ENCODE peak calls at places on chromosomes 5 and 9, in eight cellular contexts. One of them, this sample, is unnamed.

GRCh38 chr9:94490465-94490864 is 64.4 kb upstream of the PCAT7 start:
- DNase-seq in LHCN-M2: no peak
- DNase-seq in substantia nigra: no peak
- DNase-seq in stimulated activated CD4-positive, alpha-beta T cell treated with anti-CD3 and anti-CD28 coated beads, Interleukin-2, amount 100 ng/mL, for 4 hours: no peak
- DNase-seq in NCI-H1105: no peak
- DNase-seq in stimulated activated CD8-positive, alpha-beta memory T cell treated with anti-CD3 and anti-CD28 coated beads, Interleukin-15, amount 100 ng/mL, for 4 hours: no peak
- DNase-seq in C1 segment of cervical spinal cord: no peak
- DNase-seq in GM12865: no peak
- DNase-seq in this sample: no peak

GRCh38 chr5:1343931-1344901 is 683 bp downstream of the CLPTM1L start:
- DNase-seq in LHCN-M2: peak
- DNase-seq in substantia nigra: no peak
- DNase-seq in stimulated activated CD4-positive, alpha-beta T cell treated with anti-CD3 and anti-CD28 coated beads, Interleukin-2, amount 100 ng/mL, for 4 hours: no peak
- DNase-seq in NCI-H1105: peak
- DNase-seq in stimulated activated CD8-positive, alpha-beta memory T cell treated with anti-CD3 and anti-CD28 coated beads, Interleukin-15, amount 100 ng/mL, for 4 hours: no peak
- DNase-seq in C1 segment of cervical spinal cord: no peak
- DNase-seq in GM12865: peak
- DNase-seq in this sample: no peak

GRCh38 chr5:35644543-35644942 is 26.9 kb downstream of the SPEF2 start:
- DNase-seq in LHCN-M2: peak
- DNase-seq in substantia nigra: no peak
- DNase-seq in stimulated activated CD4-positive, alpha-beta T cell treated with anti-CD3 and anti-CD28 coated beads, Interleukin-2, amount 100 ng/mL, for 4 hours: no peak
- DNase-seq in NCI-H1105: no peak
- DNase-seq in stimulated activated CD8-positive, alpha-beta memory T cell treated with anti-CD3 and anti-CD28 coated beads, Interleukin-15, amount 100 ng/mL, for 4 hours: no peak
- DNase-seq in C1 segment of cervical spinal cord: no peak
- DNase-seq in GM12865: peak
- DNase-seq in this sample: peak

GRCh38 chr5:148897842-148898241 is 71.4 kb downstream of the ADRB2 start:
- DNase-seq in LHCN-M2: no peak
- DNase-seq in substantia nigra: no peak
- DNase-seq in stimulated activated CD4-positive, alpha-beta T cell treated with anti-CD3 and anti-CD28 coated beads, Interleukin-2, amount 100 ng/mL, for 4 hours: no peak
- DNase-seq in NCI-H1105: peak
- DNase-seq in stimulated activated CD8-positive, alpha-beta memory T cell treated with anti-CD3 and anti-CD28 coated beads, Interleukin-15, amount 100 ng/mL, for 4 hours: no peak
- DNase-seq in C1 segment of cervical spinal cord: no peak
- DNase-seq in GM12865: no peak
- DNase-seq in this sample: no peak

GRCh38 chr5:34700078-34700452 is 43.9 kb downstream of the RAI14 start:
- DNase-seq in LHCN-M2: no peak
- DNase-seq in substantia nigra: no peak
- DNase-seq in stimulated activated CD4-positive, alpha-beta T cell treated with anti-CD3 and anti-CD28 coated beads, Interleukin-2, amount 100 ng/mL, for 4 hours: no peak
- DNase-seq in NCI-H1105: no peak
- DNase-seq in stimulated activated CD8-positive, alpha-beta memory T cell treated with anti-CD3 and anti-CD28 coated beads, Interleukin-15, amount 100 ng/mL, for 4 hours: no peak
- DNase-seq in C1 segment of cervical spinal cord: no peak
- DNase-seq in GM12865: no peak
- DNase-seq in this sample: no peak

GRCh38 chr5:110034076-110034475 is 344.3 kb downstream of the MAN2A1 start:
- DNase-seq in LHCN-M2: peak
- DNase-seq in substantia nigra: no peak
- DNase-seq in stimulated activated CD4-positive, alpha-beta T cell treated with anti-CD3 and anti-CD28 coated beads, Interleukin-2, amount 100 ng/mL, for 4 hours: no peak
- DNase-seq in NCI-H1105: no peak
- DNase-seq in stimulated activated CD8-positive, alpha-beta memory T cell treated with anti-CD3 and anti-CD28 coated beads, Interleukin-15, amount 100 ng/mL, for 4 hours: no peak
- DNase-seq in C1 segment of cervical spinal cord: no peak
- DNase-seq in GM12865: no peak
- DNase-seq in this sample: no peak

GRCh38 chr5:101942321-101942882 is 353.7 kb downstream of the SLCO4C1 start:
- DNase-seq in LHCN-M2: no peak
- DNase-seq in substantia nigra: no peak
- DNase-seq in stimulated activated CD4-positive, alpha-beta T cell treated with anti-CD3 and anti-CD28 coated beads, Interleukin-2, amount 100 ng/mL, for 4 hours: no peak
- DNase-seq in NCI-H1105: no peak
- DNase-seq in stimulated activated CD8-positive, alpha-beta memory T cell treated with anti-CD3 and anti-CD28 coated beads, Interleukin-15, amount 100 ng/mL, for 4 hours: no peak
- DNase-seq in C1 segment of cervical spinal cord: peak
- DNase-seq in GM12865: peak
- DNase-seq in this sample: no peak

GRCh38 chr9:121773286-121773953 is 122.0 kb downstream of the DAB2IP start:
- DNase-seq in LHCN-M2: no peak
- DNase-seq in substantia nigra: no peak
- DNase-seq in stimulated activated CD4-positive, alpha-beta T cell treated with anti-CD3 and anti-CD28 coated beads, Interleukin-2, amount 100 ng/mL, for 4 hours: no peak
- DNase-seq in NCI-H1105: no peak
- DNase-seq in stimulated activated CD8-positive, alpha-beta memory T cell treated with anti-CD3 and anti-CD28 coated beads, Interleukin-15, amount 100 ng/mL, for 4 hours: no peak
- DNase-seq in C1 segment of cervical spinal cord: no peak
- DNase-seq in GM12865: no peak
- DNase-seq in this sample: no peak

GRCh38 chr5:93017854-93018253 is 563.2 kb downstream of the NR2F1-AS1 start:
- DNase-seq in LHCN-M2: peak
- DNase-seq in substantia nigra: no peak
- DNase-seq in stimulated activated CD4-positive, alpha-beta T cell treated with anti-CD3 and anti-CD28 coated beads, Interleukin-2, amount 100 ng/mL, for 4 hours: no peak
- DNase-seq in NCI-H1105: no peak
- DNase-seq in stimulated activated CD8-positive, alpha-beta memory T cell treated with anti-CD3 and anti-CD28 coated beads, Interleukin-15, amount 100 ng/mL, for 4 hours: no peak
- DNase-seq in C1 segment of cervical spinal cord: no peak
- DNase-seq in GM12865: no peak
- DNase-seq in this sample: peak

GRCh38 chr5:143569213-143569663 is 165.8 kb upstream of the NR3C1 start:
- DNase-seq in LHCN-M2: no peak
- DNase-seq in substantia nigra: no peak
- DNase-seq in stimulated activated CD4-positive, alpha-beta T cell treated with anti-CD3 and anti-CD28 coated beads, Interleukin-2, amount 100 ng/mL, for 4 hours: no peak
- DNase-seq in NCI-H1105: no peak
- DNase-seq in stimulated activated CD8-positive, alpha-beta memory T cell treated with anti-CD3 and anti-CD28 coated beads, Interleukin-15, amount 100 ng/mL, for 4 hours: no peak
- DNase-seq in C1 segment of cervical spinal cord: no peak
- DNase-seq in GM12865: no peak
- DNase-seq in this sample: no peak

GRCh38 chr5:79201206-79201605 is 34.7 kb upstream of the JMY start:
- DNase-seq in LHCN-M2: no peak
- DNase-seq in substantia nigra: no peak
- DNase-seq in stimulated activated CD4-positive, alpha-beta T cell treated with anti-CD3 and anti-CD28 coated beads, Interleukin-2, amount 100 ng/mL, for 4 hours: no peak
- DNase-seq in NCI-H1105: no peak
- DNase-seq in stimulated activated CD8-positive, alpha-beta memory T cell treated with anti-CD3 and anti-CD28 coated beads, Interleukin-15, amount 100 ng/mL, for 4 hours: no peak
- DNase-seq in C1 segment of cervical spinal cord: no peak
- DNase-seq in GM12865: no peak
- DNase-seq in this sample: no peak

GRCh38 chr5:82640901-82641300 is 362.7 kb upstream of the RPS23 start:
- DNase-seq in LHCN-M2: no peak
- DNase-seq in substantia nigra: peak
- DNase-seq in stimulated activated CD4-positive, alpha-beta T cell treated with anti-CD3 and anti-CD28 coated beads, Interleukin-2, amount 100 ng/mL, for 4 hours: no peak
- DNase-seq in NCI-H1105: no peak
- DNase-seq in stimulated activated CD8-positive, alpha-beta memory T cell treated with anti-CD3 and anti-CD28 coated beads, Interleukin-15, amount 100 ng/mL, for 4 hours: no peak
- DNase-seq in C1 segment of cervical spinal cord: no peak
- DNase-seq in GM12865: no peak
- DNase-seq in this sample: peak

GRCh38 chr5:93019896-93020295 is 561.1 kb downstream of the NR2F1-AS1 start:
- DNase-seq in LHCN-M2: no peak
- DNase-seq in substantia nigra: no peak
- DNase-seq in stimulated activated CD4-positive, alpha-beta T cell treated with anti-CD3 and anti-CD28 coated beads, Interleukin-2, amount 100 ng/mL, for 4 hours: no peak
- DNase-seq in NCI-H1105: no peak
- DNase-seq in stimulated activated CD8-positive, alpha-beta memory T cell treated with anti-CD3 and anti-CD28 coated beads, Interleukin-15, amount 100 ng/mL, for 4 hours: no peak
- DNase-seq in C1 segment of cervical spinal cord: no peak
- DNase-seq in GM12865: no peak
- DNase-seq in this sample: no peak